ENCODE peak calls at places on chromosomes 3 and 15, in four cellular contexts. One of them, this sample, is unnamed.

GRCh38 chr3:186070123-186070522 is 38.8 kb downstream of the ETV5 start:
- DNase-seq in fibroblast of lung: no peak
- DNase-seq in mammary epithelial cell: no peak
- DNase-seq in neural progenitor cell: no peak
- DNase-seq in this sample: no peak

GRCh38 chr15:27990411-27991338 is 108.4 kb downstream of the OCA2 start:
- DNase-seq in neural progenitor cell: no peak
- DNase-seq in fibroblast of lung: no peak
- DNase-seq in mammary epithelial cell: no peak
- DNase-seq in this sample: no peak

GRCh38 chr15:50219820-50220219 is 37.8 kb downstream of the SLC27A2 start:
- DNase-seq in mammary epithelial cell: peak; percentile 54
- DNase-seq in neural progenitor cell: no peak
- DNase-seq in fibroblast of lung: no peak
- DNase-seq in this sample: no peak

GRCh38 chr15:41870689-41871081 is 23.2 kb downstream of the SPTBN5 start:
- DNase-seq in neural progenitor cell: no peak
- DNase-seq in fibroblast of lung: peak; percentile 80
- DNase-seq in mammary epithelial cell: peak; percentile 13
- DNase-seq in this sample: no peak

GRCh38 chr15:34618073-34618472 is 34.6 kb upstream of the GOLGA8B start:
- DNase-seq in fibroblast of lung: no peak
- DNase-seq in neural progenitor cell: no peak
- DNase-seq in mammary epithelial cell: no peak
- DNase-seq in this sample: no peak

GRCh38 chr3:45607790-45608189 is 13.2 kb downstream of the LIMD1 start:
- DNase-seq in neural progenitor cell: no peak
- DNase-seq in fibroblast of lung: peak; percentile 61
- DNase-seq in mammary epithelial cell: no peak
- DNase-seq in this sample: no peak

GRCh38 chr3:4571690-4572334 is 78.7 kb downstream of the ITPR1 start:
- DNase-seq in neural progenitor cell: peak; percentile 32
- DNase-seq in fibroblast of lung: peak; percentile 9
- DNase-seq in mammary epithelial cell: peak; percentile 27
- DNase-seq in this sample: no peak

GRCh38 chr3:157282261-157283191 is 122.6 kb upstream of the CCNL1 start:
- DNase-seq in mammary epithelial cell: peak; percentile 55
- DNase-seq in fibroblast of lung: peak; percentile 90
- DNase-seq in neural progenitor cell: no peak
- DNase-seq in this sample: no peak

GRCh38 chr15:101107101-101107500 is 144.7 kb downstream of the CHSY1 start:
- DNase-seq in mammary epithelial cell: no peak
- DNase-seq in fibroblast of lung: no peak
- DNase-seq in neural progenitor cell: no peak
- DNase-seq in this sample: no peak

GRCh38 chr3:79162653-79163052 is 605.1 kb downstream of the ROBO1 start:
- DNase-seq in mammary epithelial cell: no peak
- DNase-seq in fibroblast of lung: peak; percentile 20
- DNase-seq in neural progenitor cell: no peak
- DNase-seq in this sample: no peak

GRCh38 chr3:140924097-140924873 is 17.4 kb upstream of the SLC25A36 start:
- DNase-seq in fibroblast of lung: no peak
- DNase-seq in mammary epithelial cell: no peak
- DNase-seq in neural progenitor cell: no peak
- DNase-seq in this sample: no peak

GRCh38 chr3:94928921-94929320 is 866.1 kb downstream of the NSUN3 start:
- DNase-seq in fibroblast of lung: peak; percentile 74
- DNase-seq in mammary epithelial cell: peak; percentile 63
- DNase-seq in neural progenitor cell: no peak
- DNase-seq in this sample: no peak

GRCh38 chr15:77901251-77901881 is 176.1 kb downstream of the TBC1D2B start:
- DNase-seq in mammary epithelial cell: no peak
- DNase-seq in neural progenitor cell: no peak
- DNase-seq in fibroblast of lung: no peak
- DNase-seq in this sample: no peak

GRCh38 chr3:181252626-181253025 is 263.1 kb upstream of the DNAJC19 start:
- DNase-seq in neural progenitor cell: no peak
- DNase-seq in mammary epithelial cell: no peak
- DNase-seq in fibroblast of lung: no peak
- DNase-seq in this sample: no peak

GRCh38 chr3:114498779-114499370 is 205.0 kb downstream of the TIGIT start:
- DNase-seq in neural progenitor cell: peak; percentile 36
- DNase-seq in fibroblast of lung: peak; percentile 95
- DNase-seq in mammary epithelial cell: peak; percentile 93
- DNase-seq in this sample: no peak

GRCh38 chr3:197521277-197522182 is 34.2 kb downstream of the BDH1 start:
- DNase-seq in mammary epithelial cell: no peak
- DNase-seq in neural progenitor cell: no peak
- DNase-seq in fibroblast of lung: no peak
- DNase-seq in this sample: no peak

GRCh38 chr3:58122936-58123700 is 87.7 kb downstream of the DNASE1L3 start:
- DNase-seq in mammary epithelial cell: no peak
- DNase-seq in neural progenitor cell: no peak
- DNase-seq in fibroblast of lung: no peak
- DNase-seq in this sample: no peak

GRCh38 chr15:96247631-96248305 is 82.7 kb upstream of the NR2F2 start:
- DNase-seq in fibroblast of lung: peak; percentile 73
- DNase-seq in mammary epithelial cell: no peak
- DNase-seq in neural progenitor cell: no peak
- DNase-seq in this sample: no peak

GRCh38 chr3:135084404-135084803 is 289.3 kb downstream of the EPHB1 start:
- DNase-seq in fibroblast of lung: peak; percentile 29
- DNase-seq in mammary epithelial cell: no peak
- DNase-seq in neural progenitor cell: no peak
- DNase-seq in this sample: no peak

GRCh38 chr15:75928680-75929608 is 25.3 kb downstream of the FBXO22 start:
- DNase-seq in mammary epithelial cell: no peak
- DNase-seq in neural progenitor cell: peak; percentile 71
- DNase-seq in fibroblast of lung: peak; percentile 25
- DNase-seq in this sample: peak; percentile 25

GRCh38 chr3:57999423-58000115 is 8.7 kb upstream of the FLNB start:
- DNase-seq in fibroblast of lung: peak; percentile 74
- DNase-seq in mammary epithelial cell: peak; percentile 85
- DNase-seq in neural progenitor cell: no peak
- DNase-seq in this sample: no peak

GRCh38 chr3:186679151-186679550 is 13.3 kb downstream of the HRG start:
- DNase-seq in mammary epithelial cell: no peak
- DNase-seq in neural progenitor cell: no peak
- DNase-seq in fibroblast of lung: no peak
- DNase-seq in this sample: no peak

GRCh38 chr15:52674831-52675230 is 4.4 kb downstream of the ATOSA start:
- DNase-seq in mammary epithelial cell: no peak
- DNase-seq in fibroblast of lung: no peak
- DNase-seq in neural progenitor cell: no peak
- DNase-seq in this sample: no peak

GRCh38 chr15:52673734-52674133 is 5.5 kb downstream of the ATOSA start:
- DNase-seq in mammary epithelial cell: no peak
- DNase-seq in fibroblast of lung: no peak
- DNase-seq in neural progenitor cell: no peak
- DNase-seq in this sample: no peak

GRCh38 chr15:52670087-52670486 is 9.1 kb downstream of the ATOSA start:
- DNase-seq in fibroblast of lung: no peak
- DNase-seq in mammary epithelial cell: no peak
- DNase-seq in neural progenitor cell: no peak
- DNase-seq in this sample: no peak

GRCh38 chr15:52672661-52673060 is 6.5 kb downstream of the ATOSA start:
- DNase-seq in fibroblast of lung: no peak
- DNase-seq in mammary epithelial cell: no peak
- DNase-seq in neural progenitor cell: no peak
- DNase-seq in this sample: no peak

GRCh38 chr15:52673312-52673711 is 5.9 kb downstream of the ATOSA start:
- DNase-seq in mammary epithelial cell: peak; percentile 26
- DNase-seq in neural progenitor cell: no peak
- DNase-seq in fibroblast of lung: no peak
- DNase-seq in this sample: no peak
- H3K4me3 ChIP-seq in mammary epithelial cell: no peak overlapping the region
- H3K4me3 ChIP-seq in neural progenitor cell: no peak overlapping the region
- H3K4me3 ChIP-seq in fibroblast of lung: no peak overlapping the region
- H3K4me3 ChIP-seq in this sample: no peak overlapping the region

GRCh38 chr3:158977497-158977896 is 175.6 kb downstream of the MFSD1 start:
- DNase-seq in fibroblast of lung: no peak
- DNase-seq in neural progenitor cell: no peak
- DNase-seq in mammary epithelial cell: no peak
- DNase-seq in this sample: no peak

DNA sequence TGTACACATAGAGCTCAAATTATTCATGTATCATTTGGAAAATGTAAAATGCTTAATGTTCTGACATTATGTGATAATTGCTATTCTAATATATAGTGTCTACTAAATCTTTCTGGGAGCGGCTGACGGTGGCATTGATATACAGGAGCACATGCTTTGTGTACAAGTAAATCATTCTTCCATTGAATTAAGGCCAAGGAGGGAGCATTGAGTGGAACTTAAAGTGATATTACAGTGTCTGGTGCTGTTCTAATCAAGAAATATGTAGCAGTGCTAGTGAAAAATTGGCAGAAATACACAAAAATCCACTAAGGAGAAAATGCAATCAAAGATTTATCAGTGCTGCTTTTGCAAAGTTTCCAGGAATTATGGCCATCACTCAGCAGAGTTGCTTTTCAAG is 181.6 kb downstream of the MFSD1 start:
- DNase-seq in neural progenitor cell: no peak
- DNase-seq in mammary epithelial cell: no peak
- DNase-seq in fibroblast of lung: no peak
- DNase-seq in this sample: no peak
- H3K9ac ChIP-seq in neural progenitor cell: no peak overlapping the region
- H3K9ac ChIP-seq in mammary epithelial cell: no peak overlapping the region
- H3K9ac ChIP-seq in fibroblast of lung: no peak overlapping the region
- H3K9ac ChIP-seq in this sample: no peak overlapping the region

GRCh38 chr3:72487946-72488735 is 360.1 kb downstream of the SHQ1 start:
- DNase-seq in mammary epithelial cell: no peak
- DNase-seq in neural progenitor cell: no peak
- DNase-seq in fibroblast of lung: no peak
- DNase-seq in this sample: no peak
- H3K4me3 ChIP-seq in mammary epithelial cell: no peak overlapping the region
- H3K4me3 ChIP-seq in neural progenitor cell: no peak overlapping the region
- H3K4me3 ChIP-seq in fibroblast of lung: no peak overlapping the region
- H3K4me3 ChIP-seq in this sample: no peak overlapping the region

GRCh38 chr3:6861331-6861988 is 545 bp downstream of the GRM7 start:
- DNase-seq in mammary epithelial cell: no peak
- DNase-seq in fibroblast of lung: peak; percentile 45
- DNase-seq in neural progenitor cell: peak; percentile 65
- DNase-seq in this sample: no peak
- H3K9ac ChIP-seq in mammary epithelial cell: no peak overlapping the region
- H3K9ac ChIP-seq in fibroblast of lung: no peak overlapping the region
- H3K9ac ChIP-seq in neural progenitor cell: no peak overlapping the region
- H3K9ac ChIP-seq in this sample: no peak overlapping the region

GRCh38 chr3:15636028-15636709 is 34.6 kb downstream of the BTD start:
- DNase-seq in mammary epithelial cell: peak; percentile 17
- DNase-seq in neural progenitor cell: no peak
- DNase-seq in fibroblast of lung: peak; percentile 97
- DNase-seq in this sample: no peak
- H3K4me3 ChIP-seq in mammary epithelial cell: no peak overlapping the region
- H3K4me3 ChIP-seq in neural progenitor cell: no peak overlapping the region
- H3K4me3 ChIP-seq in fibroblast of lung: no peak overlapping the region
- H3K4me3 ChIP-seq in this sample: no peak overlapping the region